ENCODE peak calls at places on chromosome 15, in six cellular contexts. S, M, O, L, W and R are unnamed samples.

GRCh38 chr15:100879046-100879445 is 585 bp upstream of the ALDH1A3 start:
- DNase-seq in W (no peak), L (no peak), O (no peak), M (no peak), S (no peak), R (peak)

GRCh38 chr15:31086344-31086743 is 15.2 kb downstream of the TRPM1 start:
- DNase-seq in S (no peak), L (no peak), W (no peak), M (no peak), O (no peak), R (no peak)

GRCh38 chr15:32824777-32825176 is 107.0 kb downstream of the GREM1 start:
- DNase-seq in L (no peak), W (no peak), O (no peak), S (peak), M (no peak), R (no peak)

GRCh38 chr15:56243774-56244236 is at the start of gene RFX7:
- DNase-seq in M (peak), L (peak), S (peak), W (peak), O (peak), R (peak)

GRCh38 chr15:89893027-89893426 is 767 bp downstream of the AP3S2 start:
- DNase-seq in O (no peak), S (no peak), W (no peak), L (no peak), M (peak), R (no peak)

GRCh38 chr15:39957481-39957880 is 23.6 kb downstream of the EIF2AK4 start:
- DNase-seq in O (no peak), W (no peak), M (no peak), S (no peak), L (no peak), R (no peak)

GRCh38 chr15:87477056-87477455 is 779.5 kb downstream of the NTRK3 start:
- DNase-seq in W (no peak), O (no peak), L (no peak), M (no peak), S (peak), R (no peak)

GRCh38 chr15:98807262-98807661 is 158.9 kb downstream of the IGF1R start:
- DNase-seq in S (no peak), L (no peak), O (no peak), M (peak), W (no peak), R (no peak)

GRCh38 chr15:39657714-39658113 is 76.8 kb downstream of the THBS1 start:
- DNase-seq in W (no peak), M (no peak), L (no peak), S (peak), O (no peak), R (no peak)

GRCh38 chr15:73051402-73051810 is 857 bp upstream of the NEO1 start:
- DNase-seq in L (no peak), M (no peak), O (peak), W (no peak), S (no peak), R (peak)

GRCh38 chr15:41336549-41336948 is 3.9 kb downstream of the NUSAP1 start:
- DNase-seq in M (no peak), O (no peak), S (no peak), L (no peak), W (no peak), R (no peak)

GRCh38 chr15:41513282-41514227 is at the start of gene LTK:
- DNase-seq in M (peak), S (no peak), W (no peak), L (no peak), O (no peak), R (no peak)

GRCh38 chr15:89936051-89936792 is 23.5 kb upstream of the ARPIN start:
- DNase-seq in L (no peak), M (peak), S (no peak), O (no peak), W (no peak), R (no peak)

GRCh38 chr15:92801774-92802464 is 98.2 kb upstream of the CHD2 start:
- DNase-seq in S (peak), M (peak), O (peak), L (no peak), W (no peak), R (no peak)

GRCh38 chr15:88636039-88636438 is 2.8 kb upstream of the ISG20 start:
- DNase-seq in L (no peak), O (peak), W (no peak), S (peak), M (no peak), R (no peak)

GRCh38 chr15:91302588-91303439 is 202.8 kb downstream of the SV2B start:
- DNase-seq in S (peak), O (peak), M (peak), L (peak), W (peak), R (peak)

GRCh38 chr15:37099321-37100108 is 834 bp downstream of the MEIS2 start:
- DNase-seq in W (no peak), M (peak), O (no peak), S (peak), L (peak), R (no peak)

GRCh38 chr15:38002883-38003477 is 68.5 kb downstream of the TMCO5A start:
- DNase-seq in L (no peak), S (peak), W (no peak), M (peak), O (peak), R (no peak)

GRCh38 chr15:85792102-85792731 is 2.5 kb downstream of the KLHL25 start:
- DNase-seq in S (no peak), O (no peak), W (no peak), M (no peak), L (no peak), R (no peak)

GRCh38 chr15:88029696-88030095 is 226.8 kb downstream of the NTRK3 start:
- DNase-seq in O (no peak), W (no peak), L (no peak), M (no peak), S (peak), R (no peak)

GRCh38 chr15:93244691-93245615 is 155.9 kb upstream of the RGMA start:
- DNase-seq in M (peak), S (no peak), O (no peak), W (no peak), L (no peak), R (no peak)

GRCh38 chr15:65870889-65871533 is 1.7 kb downstream of the RAB11A start:
- DNase-seq in M (peak), S (peak), W (no peak), L (peak), O (peak), R (no peak)

GRCh38 chr15:39499701-39500100 is 81.2 kb upstream of the THBS1 start:
- DNase-seq in O (no peak), M (no peak), S (no peak), L (no peak), W (no peak), R (no peak)

GRCh38 chr15:38576261-38576660 is 11.6 kb upstream of the RASGRP1 start:
- DNase-seq in M (no peak), S (no peak), W (no peak), O (no peak), L (no peak), R (no peak)

GRCh38 chr15:70127797-70128756 is 30.4 kb upstream of the TLE3 start:
- DNase-seq in W (no peak), S (peak), L (no peak), O (no peak), M (no peak), R (no peak)

GRCh38 chr15:57256941-57257340 is 119.4 kb upstream of the CGNL1 start:
- DNase-seq in M (no peak), S (no peak), W (no peak), L (no peak), O (no peak), R (no peak)

GRCh38 chr15:74535388-74536084 is 5.5 kb upstream of the ARID3B start:
- DNase-seq in S (peak), W (no peak), O (no peak), M (peak), L (no peak), R (no peak)

GRCh38 chr15:70190965-70191364 is 93.2 kb upstream of the TLE3 start:
- DNase-seq in L (no peak), S (no peak), M (no peak), W (no peak), O (no peak), R (no peak)